ENCODE peak calls at places on chromosomes 11 and 22, in six cellular contexts. Y, E, Q, A, S and V are unnamed samples.

GRCh38 chr11:112928136-112928535 is 33.1 kb upstream of the NCAM1 start:
- DNase-seq in Y (no peak), E (no peak), Q (no peak), A (no peak), S (no peak), V (peak)

GRCh38 chr22:33512961-33513360 is 407.3 kb downstream of the LARGE1 start:
- DNase-seq in Y (peak), E (no peak), Q (no peak), A (peak), S (no peak), V (no peak)

GRCh38 chr22:20299736-20300136 is 20.1 kb downstream of the DGCR6L start:
- DNase-seq in Y (peak), E (no peak), Q (no peak), A (peak), S (no peak), V (no peak)

GRCh38 chr22:47623056-47623739 is 860.7 kb downstream of the TBC1D22A start:
- DNase-seq in Y (no peak), E (peak), Q (no peak), A (no peak), S (peak), V (no peak)

GRCh38 chr11:19660076-19660475 is 52.6 kb upstream of the NAV2 start:
- DNase-seq in Y (peak), E (no peak), Q (no peak), A (peak), S (no peak), V (peak)

GRCh38 chr11:31267720-31268119 is 101.8 kb downstream of the DCDC1 start:
- DNase-seq in Y (no peak), E (no peak), Q (no peak), A (no peak), S (no peak), V (no peak)

GRCh38 chr11:67445515-67445914 is 2.2 kb upstream of the CORO1B start:
- DNase-seq in Y (no peak), E (no peak), Q (no peak), A (no peak), S (no peak), V (no peak)

GRCh38 chr11:93020248-93021088 is 51.0 kb downstream of the MTNR1B start:
- DNase-seq in Y (peak), E (no peak), Q (peak), A (peak), S (no peak), V (no peak)

GRCh38 chr11:50077526-50077925 is 44.9 kb downstream of the OR4C45 start:
- DNase-seq in Y (no peak), E (no peak), Q (no peak), A (no peak), S (no peak), V (no peak)

GRCh38 chr11:69943506-69943905 is 124.3 kb upstream of the FGF3 start:
- DNase-seq in Y (no peak), E (no peak), Q (no peak), A (no peak), S (no peak), V (no peak)

GRCh38 chr22:22908941-22909604 is 21.5 kb downstream of the IGLL5 start:
- DNase-seq in Y (no peak), E (no peak), Q (no peak), A (no peak), S (no peak), V (no peak)

GRCh38 chr22:39448205-39449054 is 8.4 kb upstream of the MGAT3 start:
- DNase-seq in Y (no peak), E (no peak), Q (no peak), A (no peak), S (no peak), V (peak)

GRCh38 chr11:23540101-23540561 is 679.9 kb upstream of the CCDC179 start:
- DNase-seq in Y (peak), E (peak), Q (peak), A (peak), S (peak), V (peak)

GRCh38 chr11:69293819-69294505 is at the start of gene MYEOV:
- DNase-seq in Y (no peak), E (peak), Q (no peak), A (peak), S (peak), V (peak)

GRCh38 chr22:36369922-36370781 is 17.6 kb downstream of the MYH9 start:
- DNase-seq in Y (peak), E (no peak), Q (no peak), A (peak), S (no peak), V (peak)

GRCh38 chr22:30420401-30421178 is 5.0 kb upstream of the MTFP1 start:
- DNase-seq in Y (peak), E (no peak), Q (no peak), A (peak), S (no peak), V (no peak)

GRCh38 chr22:30422481-30423295 is 2.9 kb upstream of the MTFP1 start:
- DNase-seq in Y (peak), E (peak), Q (peak), A (peak), S (peak), V (peak)

GRCh38 chr22:30423959-30424380 is 1.6 kb upstream of the MTFP1 start:
- DNase-seq in Y (peak), E (peak), Q (peak), A (peak), S (peak), V (peak)

GRCh38 chr22:30423296-30423958 is 2.1 kb upstream of the MTFP1 start:
- DNase-seq in Y (no peak), E (no peak), Q (no peak), A (no peak), S (no peak), V (peak)

GRCh38 chr22:30421695-30422480 is 3.7 kb upstream of the MTFP1 start:
- DNase-seq in Y (no peak), E (no peak), Q (no peak), A (peak), S (no peak), V (no peak)
- H2BK5ac ChIP-seq in Y (peak), E (no peak), Q (no peak), A (no peak), S (no peak), V (no peak)

GRCh38 chr11:74443071-74443864 is 24.1 kb downstream of the KCNE3 start:
- DNase-seq in Y (peak), E (no peak), Q (no peak), A (no peak), S (no peak), V (no peak)
- H3K9ac ChIP-seq in Y (no peak), E (no peak), Q (no peak), A (no peak), S (no peak), V (no peak)

GRCh38 chr11:12288934-12289666 is 88.3 kb upstream of the PARVA start:
- DNase-seq in Y (no peak), E (no peak), Q (no peak), A (no peak), S (no peak), V (no peak)
- H2AFZ ChIP-seq in Y (peak), E (peak), Q (peak), A (no peak), S (no peak), V (no peak)

GRCh38 chr11:47398551-47398950 is 9.8 kb upstream of the SLC39A13 start:
- DNase-seq in Y (no peak), E (no peak), Q (no peak), A (no peak), S (peak), V (no peak)
- H2BK5ac ChIP-seq in Y (no peak), E (peak), Q (no peak), A (no peak), S (no peak), V (no peak)

GRCh38 chr22:28903719-28904118 is 20.3 kb downstream of the ZNRF3 start:
- DNase-seq in Y (no peak), E (no peak), Q (no peak), A (no peak), S (no peak), V (no peak)
- H3K9ac ChIP-seq in Y (peak), E (no peak), Q (no peak), A (peak), S (peak), V (no peak)

DNA sequence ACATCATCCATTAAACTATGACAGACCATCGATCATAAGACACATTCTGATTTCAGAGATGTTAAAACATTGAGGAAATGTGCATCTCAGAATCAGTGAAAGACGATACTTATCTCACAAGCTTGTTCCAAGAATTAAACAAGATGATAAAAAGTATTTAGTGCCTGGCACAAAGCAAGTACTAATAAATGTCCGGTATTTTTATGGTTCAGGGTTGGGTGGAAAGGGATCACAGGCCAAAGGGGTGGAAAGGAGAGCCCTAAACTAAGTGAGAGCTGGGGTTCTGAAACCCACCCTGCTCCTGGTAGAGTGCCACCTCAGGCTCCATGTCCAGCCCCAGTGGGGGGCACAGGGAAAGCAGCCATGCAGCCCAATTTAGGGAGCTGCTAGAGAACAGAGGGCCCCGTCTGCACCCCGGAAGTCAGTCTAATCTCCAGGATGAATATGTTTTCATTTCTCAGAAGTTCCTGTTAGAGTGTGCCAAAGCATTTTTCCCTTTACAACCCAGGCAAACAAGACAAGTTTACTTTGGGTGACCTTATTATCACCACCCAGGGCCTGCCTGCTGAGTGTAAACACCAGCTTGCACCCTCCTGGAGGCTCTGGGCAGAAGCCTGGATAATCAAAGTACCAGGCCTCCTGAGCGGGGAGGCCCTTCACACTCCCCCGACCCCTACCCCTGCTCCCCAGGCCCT is 3.8 kb upstream of the CREB3L1 start:
- DNase-seq in Y (no peak), E (no peak), Q (no peak), A (no peak), S (no peak), V (no peak)
- H2AFZ ChIP-seq in Y (peak), E (no peak), Q (no peak), A (no peak), S (no peak), V (no peak)

GRCh38 chr11:79212711-79213110 is 228.1 kb downstream of the TENM4 start:
- DNase-seq in Y (no peak), E (no peak), Q (no peak), A (no peak), S (peak), V (no peak)
- H2BK5ac ChIP-seq in Y (no peak), E (no peak), Q (no peak), A (no peak), S (no peak), V (no peak)

GRCh38 chr22:37746366-37747089 is 49.7 kb downstream of the TRIOBP start:
- DNase-seq in Y (no peak), E (peak), Q (peak), A (no peak), S (no peak), V (peak)

GRCh38 chr22:37747090-37747714 is 50.4 kb downstream of the TRIOBP start:
- DNase-seq in Y (peak), E (no peak), Q (no peak), A (peak), S (peak), V (no peak)

GRCh38 chr22:37748659-37749058 is 51.8 kb downstream of the TRIOBP start:
- DNase-seq in Y (no peak), E (no peak), Q (no peak), A (no peak), S (no peak), V (no peak)

GRCh38 chr22:37749223-37749622 is 52.4 kb downstream of the TRIOBP start:
- DNase-seq in Y (no peak), E (no peak), Q (no peak), A (no peak), S (no peak), V (peak)

DNA sequence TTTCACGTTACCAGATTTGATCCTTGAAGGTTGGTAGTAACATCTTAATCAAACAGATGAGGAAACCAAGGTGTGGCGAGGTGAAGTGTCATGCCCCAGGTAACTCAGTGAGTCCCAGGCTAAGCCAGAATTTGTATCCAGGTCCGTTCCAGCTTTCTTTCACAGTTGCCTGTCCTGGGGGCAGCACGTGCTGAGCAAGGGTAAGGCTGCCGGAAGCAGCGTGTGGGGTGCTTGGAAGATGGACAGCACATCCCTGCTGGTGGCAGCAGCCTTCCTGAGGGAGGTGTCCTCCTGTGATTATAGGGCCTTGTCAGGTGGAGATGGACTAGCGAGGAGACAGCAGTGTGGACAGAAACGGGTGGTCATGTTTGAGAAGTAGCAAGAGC is 50.9 kb downstream of the TRIOBP start:
- DNase-seq in Y (no peak), E (no peak), Q (no peak), A (no peak), S (no peak), V (no peak)
- H3K9ac ChIP-seq in Y (peak), E (no peak), Q (no peak), A (peak), S (no peak), V (no peak)